ENCODE peak calls at places on chromosomes 3 and 15, in four cellular contexts. F, C, R and P are unnamed samples.

GRCh38 chr3:6438031-6438430 is 422.9 kb upstream of the GRM7 start:
- DNase-seq in R (no peak), C (peak; percentile 4), F (no peak), P (no peak)

GRCh38 chr15:72124218-72124617 is 6.0 kb downstream of the SENP8 start:
- DNase-seq in F (no peak), C (no peak), R (no peak), P (no peak)

GRCh38 chr3:36876181-36876936 is 68.5 kb downstream of the TRANK1 start:
- DNase-seq in C (no peak), F (no peak), R (no peak), P (no peak)

GRCh38 chr3:147418352-147418751 is 9.2 kb downstream of the ZIC1 start:
- DNase-seq in C (no peak), F (no peak), R (no peak), P (no peak)

GRCh38 chr15:88843334-88843733 is 40.1 kb downstream of the ACAN start:
- DNase-seq in R (no peak), C (no peak), F (no peak), P (no peak)

GRCh38 chr15:37765809-37766208 is 168.6 kb upstream of the TMCO5A start:
- DNase-seq in F (no peak), R (no peak), C (no peak), P (no peak)

GRCh38 chr15:62067448-62068044 is 769 bp downstream of the C2CD4A start:
- DNase-seq in F (no peak), C (no peak), R (peak; percentile 22), P (peak; percentile 88)

GRCh38 chr3:45321607-45322391 is 66.6 kb upstream of the LARS2 start:
- DNase-seq in F (no peak), R (no peak), C (peak; percentile 11), P (no peak)

GRCh38 chr3:195910499-195910845 is 2.1 kb upstream of the TNK2 start:
- DNase-seq in F (no peak), C (no peak), R (no peak), P (no peak)

GRCh38 chr3:33000698-33001385 is 49.4 kb downstream of the CCR4 start:
- DNase-seq in F (no peak), R (no peak), C (no peak), P (no peak)

GRCh38 chr3:65526656-65527055 is 512.1 kb downstream of the MAGI1 start:
- DNase-seq in R (no peak), C (no peak), F (no peak), P (no peak)

GRCh38 chr3:129230311-129231019 is 18.9 kb upstream of the COPG1 start:
- DNase-seq in R (no peak), C (peak; percentile 81), F (no peak), P (no peak)

GRCh38 chr15:66095871-66096710 is 157.5 kb downstream of the MEGF11 start:
- DNase-seq in R (no peak), F (no peak), C (no peak), P (no peak)

GRCh38 chr3:190533511-190534282 is 19.8 kb downstream of the IL1RAP start:
- DNase-seq in R (peak; percentile 76), F (no peak), C (peak; percentile 100), P (peak; percentile 37)

GRCh38 chr3:109132801-109133473 is 3.6 kb upstream of the C3orf85 start:
- DNase-seq in F (no peak), R (no peak), C (peak; percentile 93), P (no peak)

GRCh38 chr15:98957655-98958054 is 49.9 kb downstream of the PGPEP1L start:
- DNase-seq in C (no peak), F (no peak), R (no peak), P (no peak)

GRCh38 chr15:98954411-98954810 is 53.2 kb downstream of the PGPEP1L start:
- DNase-seq in R (peak; percentile 70), C (peak; percentile 87), F (no peak), P (no peak)

GRCh38 chr15:98955331-98955730 is 52.3 kb downstream of the PGPEP1L start:
- DNase-seq in F (no peak), R (no peak), C (no peak), P (no peak)

GRCh38 chr15:98956796-98957553 is 50.6 kb downstream of the PGPEP1L start:
- DNase-seq in F (no peak), C (no peak), R (no peak), P (no peak)

DNA sequence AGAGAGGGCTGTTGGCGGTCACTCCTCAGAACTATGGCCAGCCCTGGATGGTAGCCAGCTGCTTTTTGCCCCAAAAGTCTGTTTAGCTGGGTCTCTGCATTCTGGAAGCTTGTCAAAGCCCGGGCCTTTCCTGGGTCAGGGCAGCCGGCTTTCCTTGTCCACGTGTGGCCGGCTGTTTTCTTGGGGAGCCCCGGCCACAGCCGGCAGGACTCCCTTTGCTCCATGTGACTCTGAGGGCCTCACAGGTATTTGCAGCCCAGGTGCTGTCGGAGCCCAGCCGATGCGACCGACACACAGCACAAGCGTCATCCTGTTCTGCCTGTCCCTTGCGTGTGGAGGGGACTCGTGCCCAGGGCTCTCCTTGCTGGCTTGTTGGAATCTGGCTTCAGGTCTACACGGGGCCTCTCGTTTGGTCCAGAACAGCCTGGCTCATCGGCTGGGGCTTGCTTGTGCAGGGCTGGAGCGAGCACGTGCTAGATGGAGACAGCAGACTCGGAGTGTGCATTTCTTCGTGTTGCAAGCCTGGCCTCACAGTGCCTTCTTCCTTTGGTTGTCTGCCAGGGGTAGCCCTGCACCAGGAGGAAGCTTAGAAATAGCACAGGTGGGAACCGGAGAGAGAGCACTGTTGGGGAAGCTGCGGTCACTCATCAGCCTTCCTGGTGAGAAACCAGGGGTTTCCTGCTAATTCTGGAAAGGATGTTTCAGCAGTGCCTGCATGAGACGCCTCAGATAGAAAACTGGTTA is 51.4 kb downstream of the PGPEP1L start:
- DNase-seq in C (no peak), R (no peak), F (no peak), P (peak; percentile 46)
- H3K27ac ChIP-seq in C (no peak overlapping the region), R (peak overlapping the region; percentile 93), F (no peak overlapping the region), P (peak overlapping the region; percentile 57)

DNA sequence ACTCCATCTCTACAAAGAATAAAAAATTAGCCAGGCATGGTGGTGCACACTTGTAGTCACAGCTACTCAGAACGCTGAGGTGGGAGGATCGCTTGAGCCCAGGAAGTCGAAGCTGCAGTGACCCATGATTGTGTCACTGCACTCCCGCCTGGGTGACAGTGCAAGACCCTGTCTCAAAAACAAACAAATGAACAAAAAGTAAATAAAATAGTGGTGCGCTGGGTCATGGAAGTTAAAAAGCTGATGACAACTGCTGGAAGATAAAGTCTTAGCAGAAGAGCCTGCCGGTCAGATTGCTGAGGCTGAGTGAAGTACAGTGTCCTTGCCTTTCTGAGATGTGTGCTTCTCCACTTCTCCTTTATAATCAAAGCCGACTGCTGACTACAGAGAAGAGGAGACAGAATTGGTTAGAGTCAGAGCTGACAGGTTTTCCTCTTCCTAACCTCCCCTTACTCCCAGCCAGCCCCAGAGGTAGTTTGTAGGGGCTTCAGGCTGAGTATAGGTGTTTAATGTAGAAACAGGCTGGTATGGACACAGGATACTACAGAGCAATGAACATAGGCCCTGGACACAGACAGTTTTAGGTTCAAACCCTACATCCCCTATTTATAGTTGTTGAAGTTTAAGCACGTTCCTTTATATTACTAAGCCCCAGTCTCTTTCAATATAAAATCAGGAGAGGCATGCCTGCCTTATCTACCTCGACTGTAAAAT is 17.9 kb downstream of the HCLS1 start:
- DNase-seq in C (no peak), R (no peak), F (no peak), P (no peak)
- H3K36me3 ChIP-seq in C (no peaks in the 10 kb centered on the region), R (no peaks in the 10 kb centered on the region), F (no peaks in the 10 kb centered on the region), P (peaks cover 2% of the 10 kb centered on the region)

GRCh38 chr3:64187065-64187959 is 38.0 kb downstream of the PRICKLE2 start:
- DNase-seq in R (peak; percentile 83), C (peak; percentile 98), F (no peak), P (peak; percentile 20)

GRCh38 chr3:64195786-64196185 is 29.5 kb downstream of the PRICKLE2 start:
- DNase-seq in F (no peak), R (no peak), C (no peak), P (no peak)

GRCh38 chr3:64190517-64191515 is 34.5 kb downstream of the PRICKLE2 start:
- DNase-seq in F (no peak), C (peak; percentile 79), R (no peak), P (no peak)

GRCh38 chr3:64188810-64189560 is 36.3 kb downstream of the PRICKLE2 start:
- DNase-seq in C (peak; percentile 96), R (peak; percentile 55), F (no peak), P (no peak)

DNA sequence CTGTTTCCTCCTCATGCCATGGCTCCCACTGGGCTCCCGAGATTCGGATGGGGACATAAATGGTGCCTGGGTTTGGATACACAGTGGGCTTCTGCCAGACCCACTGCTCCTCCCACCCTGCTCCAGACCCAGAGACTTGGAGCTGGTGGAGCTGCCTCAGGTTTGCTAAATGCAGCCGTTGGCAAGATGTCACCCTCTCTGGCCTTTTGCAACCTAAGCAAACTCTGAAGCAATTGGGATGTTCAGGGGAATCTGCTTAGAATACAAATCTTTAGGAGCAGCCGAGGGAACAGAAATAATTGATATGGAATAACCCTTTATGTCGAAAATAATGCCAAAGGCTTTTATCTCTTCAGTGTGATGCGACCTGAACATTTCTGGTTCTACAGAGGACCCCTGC is 33.4 kb downstream of the PRICKLE2 start:
- DNase-seq in F (no peak), R (no peak), C (no peak), P (no peak)
- H3K4me1 ChIP-seq in F (peaks cover 2% of the 10 kb centered on the region), R (peaks cover 20% of the 10 kb centered on the region), C (peaks cover 50% of the 10 kb centered on the region), P (peaks cover 24% of the 10 kb centered on the region)

GRCh38 chr3:67301556-67301955 is 303.4 kb downstream of the KBTBD8 start:
- DNase-seq in C (no peak), F (no peak), R (no peak), P (no peak)
- H3K27ac ChIP-seq in C (no peak overlapping the region), F (no peak overlapping the region), R (no peak overlapping the region), P (no peak overlapping the region)